ENCODE peak calls at places on chromosomes 16 and 17, in six cellular contexts. N, M, W, P, H and V are unnamed samples.

GRCh38 chr16:83934684-83934977 is 18.4 kb upstream of the OSGIN1 start:
- DNase-seq in N (no peak), M (no peak), W (no peak), P (no peak), H (no peak), V (no peak)

GRCh38 chr16:30429418-30429677 is 482 bp downstream of the DCTPP1 start:
- DNase-seq in N (no peak), M (no peak), W (no peak), P (no peak), H (no peak), V (no peak)

GRCh38 chr17:45702666-45703266 is 81.4 kb upstream of the CRHR1 start:
- DNase-seq in N (peak; percentile 24), M (no peak), W (no peak), P (no peak), H (no peak), V (no peak)

GRCh38 chr16:26645629-26646028 is 421.1 kb upstream of the C16orf82 start:
- DNase-seq in N (no peak), M (peak; percentile 17), W (no peak), P (no peak), H (no peak), V (no peak)

GRCh38 chr17:382644-383533 is 30.3 kb upstream of the RPH3AL start:
- DNase-seq in N (peak; percentile 35), M (no peak), W (no peak), P (no peak), H (peak; percentile 76), V (no peak)

GRCh38 chr17:10606110-10606509 is 51.0 kb downstream of the MYH3 start:
- DNase-seq in N (no peak), M (no peak), W (no peak), P (no peak), H (no peak), V (no peak)

GRCh38 chr16:80931985-80932720 is 74.5 kb downstream of the CMC2 start:
- DNase-seq in N (peak; percentile 50), M (no peak), W (peak; percentile 56), P (peak; percentile 86), H (peak; percentile 75), V (peak; percentile 81)

GRCh38 chr16:74503412-74503811 is 82.1 kb upstream of the CLEC18B start:
- DNase-seq in N (no peak), M (no peak), W (no peak), P (no peak), H (no peak), V (no peak)

GRCh38 chr16:74991593-74992403 is 6.9 kb upstream of the WDR59 start:
- DNase-seq in N (peak; percentile 50), M (no peak), W (no peak), P (no peak), H (peak; percentile 56), V (no peak)

GRCh38 chr17:48030531-48030930 is 7.1 kb downstream of the COPZ2 start:
- DNase-seq in N (no peak), M (no peak), W (no peak), P (no peak), H (no peak), V (no peak)

GRCh38 chr17:57121308-57122042 is 36.4 kb downstream of the AKAP1 start:
- DNase-seq in N (peak; percentile 51), M (no peak), W (no peak), P (no peak), H (peak; percentile 50), V (no peak)

GRCh38 chr16:85546585-85547447 is 66.3 kb upstream of the GSE1 start:
- DNase-seq in N (no peak), M (no peak), W (no peak), P (peak; percentile 46), H (no peak), V (no peak)

GRCh38 chr16:89049484-89050118 is 44.1 kb upstream of the ACSF3 start:
- DNase-seq in N (no peak), M (no peak), W (no peak), P (peak; percentile 56), H (no peak), V (peak; percentile 13)

GRCh38 chr17:27463235-27463677 is 7.0 kb downstream of the KSR1 start:
- DNase-seq in N (no peak), M (no peak), W (no peak), P (no peak), H (no peak), V (no peak)

GRCh38 chr17:4520881-4521600 is 22.4 kb downstream of the SPNS2 start:
- DNase-seq in N (no peak), M (no peak), W (no peak), P (no peak), H (no peak), V (no peak)

GRCh38 chr16:57645691-57646387 is 17.4 kb downstream of the ADGRG1 start:
- DNase-seq in N (peak; percentile 26), M (no peak), W (no peak), P (no peak), H (no peak), V (peak; percentile 76)

GRCh38 chr17:57366558-57367351 is 110.4 kb downstream of the MSI2 start:
- DNase-seq in N (no peak), M (no peak), W (peak; percentile 62), P (no peak), H (no peak), V (no peak)

GRCh38 chr16:72256398-72257048 is 84.6 kb upstream of the PMFBP1 start:
- DNase-seq in N (peak; percentile 66), M (no peak), W (no peak), P (no peak), H (no peak), V (no peak)

GRCh38 chr17:3335876-3336275 is 37.7 kb upstream of the OR3A1 start:
- DNase-seq in N (no peak), M (no peak), W (no peak), P (no peak), H (no peak), V (no peak)

GRCh38 chr17:7842380-7842949 is 8.4 kb downstream of the KDM6B start:
- DNase-seq in N (peak; percentile 83), M (peak; percentile 94), W (peak; percentile 58), P (peak; percentile 91), H (peak; percentile 85), V (peak; percentile 86)

GRCh38 chr17:38910325-38910724 is 15.1 kb upstream of the LASP1NB start:
- DNase-seq in N (no peak), M (no peak), W (no peak), P (no peak), H (no peak), V (peak; percentile 5)

GRCh38 chr16:23509441-23509754 is 896 bp downstream of the GGA2 start:
- DNase-seq in N (no peak), M (no peak), W (no peak), P (no peak), H (no peak), V (no peak)

GRCh38 chr17:41065829-41066624 is at the start of gene KRTAP2-4:
- DNase-seq in N (peak; percentile 30), M (no peak), W (no peak), P (no peak), H (no peak), V (no peak)

GRCh38 chr16:4505356-4506153 is 29.4 kb downstream of the HMOX2 start:
- DNase-seq in N (no peak), M (peak; percentile 90), W (no peak), P (no peak), H (peak; percentile 35), V (no peak)

GRCh38 chr17:74842146-74842598 is 17.5 kb downstream of the GRIN2C start:
- DNase-seq in N (no peak), M (no peak), W (no peak), P (peak; percentile 26), H (peak; percentile 72), V (no peak)

GRCh38 chr17:59160203-59161025 is 4.9 kb downstream of the PRR11 start:
- DNase-seq in N (peak; percentile 29), M (no peak), W (no peak), P (no peak), H (no peak), V (no peak)

GRCh38 chr17:63919311-63919723 is 678 bp upstream of the GH1 start:
- DNase-seq in N (peak; percentile 49), M (peak; percentile 70), W (no peak), P (no peak), H (peak; percentile 53), V (peak; percentile 47)

GRCh38 chr17:55672585-55673501 is 49.8 kb downstream of the TMEM100 start:
- DNase-seq in N (peak; percentile 60), M (no peak), W (no peak), P (no peak), H (peak; percentile 46), V (peak; percentile 58)

GRCh38 chr16:67428146-67428731 is 2.7 kb upstream of the HSD11B2 start:
- DNase-seq in N (peak; percentile 60), M (peak; percentile 34), W (no peak), P (peak; percentile 91), H (peak; percentile 63), V (peak; percentile 88)

GRCh38 chr17:47801176-47801765 is 20.3 kb downstream of the OSBPL7 start:
- DNase-seq in N (no peak), M (no peak), W (no peak), P (no peak), H (no peak), V (no peak)

GRCh38 chr17:73489991-73490390 is 154.3 kb downstream of the SDK2 start:
- DNase-seq in N (no peak), M (no peak), W (no peak), P (no peak), H (no peak), V (no peak)

GRCh38 chr16:28309811-28310311 is 17.5 kb downstream of the SBK1 start:
- DNase-seq in N (no peak), M (peak; percentile 88), W (no peak), P (no peak), H (no peak), V (peak; percentile 54)
- H3K27ac ChIP-seq in N (no peak overlapping the region), M (peak overlapping the region; percentile 72), W (no peak overlapping the region), P (no peak overlapping the region), H (no peak overlapping the region), V (no peak overlapping the region)

GRCh38 chr17:39939588-39940419 is 12.3 kb downstream of the LRRC3C start:
- DNase-seq in N (peak; percentile 73), M (peak; percentile 44), W (no peak), P (no peak), H (no peak), V (no peak)
- H3K27ac ChIP-seq in N (peak overlapping the region; percentile 86), M (peak overlapping the region; percentile 43), W (no peak overlapping the region), P (no peak overlapping the region), H (no peak overlapping the region), V (peak overlapping the region; percentile 37)

DNA sequence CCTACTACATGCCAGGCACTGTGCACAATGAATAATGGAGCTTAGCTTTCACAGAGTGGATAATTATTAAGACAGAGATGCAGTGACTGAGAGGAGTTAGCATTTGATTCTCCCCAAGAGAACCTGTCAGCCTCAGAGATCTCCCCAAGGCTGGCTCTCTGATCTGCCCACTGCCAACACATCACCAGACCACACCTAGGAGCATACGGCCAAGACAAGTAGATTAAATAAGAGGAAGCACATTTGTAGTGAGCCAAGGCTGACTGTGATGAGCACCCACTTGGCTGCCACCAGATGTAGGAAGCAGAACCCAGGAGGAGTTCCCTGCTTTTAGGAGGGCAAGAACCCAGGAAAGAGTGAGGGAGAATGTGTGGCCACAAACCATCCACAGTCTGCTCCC is 130.1 kb downstream of the SPACA3 start:
- DNase-seq in N (no peak), M (no peak), W (no peak), P (no peak), H (no peak), V (no peak)
- H3K27ac ChIP-seq in N (no peak overlapping the region), M (no peak overlapping the region), W (no peak overlapping the region), P (no peak overlapping the region), H (no peak overlapping the region), V (no peak overlapping the region)

GRCh38 chr16:2154533-2155090 is 970 bp upstream of the TRAF7 start:
- DNase-seq in N (peak; percentile 31), M (no peak), W (no peak), P (no peak), H (no peak), V (no peak)
- H3K27ac ChIP-seq in N (peak overlapping the region; percentile 87), M (peak overlapping the region; percentile 83), W (peak overlapping the region; percentile 85), P (peak overlapping the region; percentile 79), H (peak overlapping the region; percentile 74), V (peak overlapping the region; percentile 90)

GRCh38 chr16:87993901-87994300 is 42.7 kb downstream of the BANP start:
- DNase-seq in N (no peak), M (no peak), W (no peak), P (no peak), H (no peak), V (no peak)
- H3K27ac ChIP-seq in N (no peak overlapping the region), M (no peak overlapping the region), W (no peak overlapping the region), P (no peak overlapping the region), H (no peak overlapping the region), V (no peak overlapping the region)